ENCODE peak calls at places on chromosome 6, in four cellular contexts. G is stomach, Z is tibial nerve, X is heart left ventricle. W is an unnamed sample.

GRCh38 chr6:105326216-105326615 is 76.7 kb downstream of the PREP start:
- DNase-seq in Z (peak), X (no peak), G (peak), W (no peak)

GRCh38 chr6:34352305-34352937 is 40.0 kb downstream of the NUDT3 start:
- DNase-seq in G (no peak), Z (no peak), X (no peak), W (no peak)

GRCh38 chr6:36056178-36056577 is 28.6 kb downstream of the MAPK14 start:
- DNase-seq in G (no peak), X (no peak), Z (no peak), W (no peak)

GRCh38 chr6:165835410-165835851 is 172.4 kb upstream of the PDE10A start:
- DNase-seq in Z (no peak), G (peak), X (peak), W (no peak)

GRCh38 chr6:89352329-89353117 is at the start of gene UBE2J1:
- DNase-seq in G (peak), X (peak), Z (peak), W (peak)

GRCh38 chr6:113995632-113996031 is 24.7 kb upstream of the HDAC2 start:
- DNase-seq in Z (peak), G (no peak), X (no peak), W (no peak)

GRCh38 chr6:13803581-13803980 is 10.8 kb downstream of the MCUR1 start:
- DNase-seq in G (no peak), X (no peak), Z (no peak), W (no peak)

GRCh38 chr6:93713974-93714373 is 294.6 kb upstream of the EPHA7 start:
- DNase-seq in X (no peak), G (no peak), Z (no peak), W (no peak)

GRCh38 chr6:135191508-135192255 is 10.6 kb downstream of the MYB start:
- DNase-seq in Z (no peak), X (no peak), G (no peak), W (peak)

GRCh38 chr6:75334266-75335040 is 49.9 kb upstream of the TMEM30A start:
- DNase-seq in X (no peak), G (no peak), Z (no peak), W (no peak)

GRCh38 chr6:25016311-25016710 is 80.6 kb upstream of the RIPOR2 start:
- DNase-seq in X (no peak), G (no peak), Z (no peak), W (no peak)

GRCh38 chr6:54134934-54135333 is 23.7 kb downstream of the MLIP start:
- DNase-seq in Z (no peak), G (no peak), X (no peak), W (no peak)

GRCh38 chr6:136378888-136379287 is 89.2 kb upstream of the BCLAF1 start:
- DNase-seq in Z (no peak), X (no peak), G (no peak), W (no peak)

GRCh38 chr6:118283759-118284158 is 264.3 kb upstream of the PLN start:
- DNase-seq in G (peak), Z (peak), X (no peak), W (peak)

GRCh38 chr6:100463685-100464161 is 998 bp downstream of the SIM1 start:
- DNase-seq in Z (no peak), X (no peak), G (no peak), W (no peak)

GRCh38 chr6:129882510-129883023 is 21.5 kb upstream of the TMEM244 start:
- DNase-seq in G (no peak), Z (no peak), X (no peak), W (no peak)

GRCh38 chr6:32885698-32886286 is 31.8 kb downstream of the PSMB9 start:
- DNase-seq in G (no peak), X (no peak), Z (no peak), W (peak)

GRCh38 chr6:120924214-120924613 is 410.1 kb downstream of the TBC1D32 start:
- DNase-seq in X (no peak), Z (no peak), G (no peak), W (no peak)

GRCh38 chr6:20572940-20573339 is 38.7 kb downstream of the CDKAL1 start:
- DNase-seq in Z (peak), X (no peak), G (no peak), W (no peak)

GRCh38 chr6:133549252-133549925 is 308.2 kb downstream of the EYA4 start:
- DNase-seq in X (no peak), G (no peak), Z (no peak), W (no peak)

GRCh38 chr6:292506-293184 is 358 bp downstream of the DUSP22 start:
- DNase-seq in Z (peak), G (peak), X (peak), W (no peak)

GRCh38 chr6:33750244-33750991 is 3.7 kb upstream of the IP6K3 start:
- DNase-seq in G (no peak), Z (no peak), X (no peak), W (no peak)

GRCh38 chr6:115908906-115909559 is 151.7 kb downstream of the FRK start:
- DNase-seq in G (no peak), Z (no peak), X (no peak), W (no peak)

GRCh38 chr6:49082611-49083010 is 380.4 kb downstream of the MMUT start:
- DNase-seq in G (no peak), Z (no peak), X (no peak), W (no peak)

GRCh38 chr6:36616888-36617521 is 22.8 kb downstream of the SRSF3 start:
- DNase-seq in Z (no peak), G (peak), X (peak), W (peak)

GRCh38 chr6:160141001-160141726 is 19.5 kb downstream of the SLC22A1 start:
- DNase-seq in X (no peak), G (no peak), Z (peak), W (no peak)

GRCh38 chr6:136506124-136506799 is 44.0 kb downstream of the MAP7 start:
- DNase-seq in Z (no peak), G (peak), X (no peak), W (no peak)

GRCh38 chr6:72861935-72862432 is 240.1 kb downstream of the KCNQ5 start:
- DNase-seq in X (peak), G (no peak), Z (no peak), W (no peak)

GRCh38 chr6:111794300-111794699 is 79.0 kb downstream of the FYN start:
- DNase-seq in Z (no peak), X (no peak), G (no peak), W (no peak)

GRCh38 chr6:115899883-115900282 is 160.8 kb downstream of the FRK start:
- DNase-seq in X (no peak), G (no peak), Z (no peak), W (no peak)

GRCh38 chr6:12569646-12570045 is 146.9 kb upstream of the PHACTR1 start:
- DNase-seq in G (no peak), Z (no peak), X (no peak), W (no peak)

DNA sequence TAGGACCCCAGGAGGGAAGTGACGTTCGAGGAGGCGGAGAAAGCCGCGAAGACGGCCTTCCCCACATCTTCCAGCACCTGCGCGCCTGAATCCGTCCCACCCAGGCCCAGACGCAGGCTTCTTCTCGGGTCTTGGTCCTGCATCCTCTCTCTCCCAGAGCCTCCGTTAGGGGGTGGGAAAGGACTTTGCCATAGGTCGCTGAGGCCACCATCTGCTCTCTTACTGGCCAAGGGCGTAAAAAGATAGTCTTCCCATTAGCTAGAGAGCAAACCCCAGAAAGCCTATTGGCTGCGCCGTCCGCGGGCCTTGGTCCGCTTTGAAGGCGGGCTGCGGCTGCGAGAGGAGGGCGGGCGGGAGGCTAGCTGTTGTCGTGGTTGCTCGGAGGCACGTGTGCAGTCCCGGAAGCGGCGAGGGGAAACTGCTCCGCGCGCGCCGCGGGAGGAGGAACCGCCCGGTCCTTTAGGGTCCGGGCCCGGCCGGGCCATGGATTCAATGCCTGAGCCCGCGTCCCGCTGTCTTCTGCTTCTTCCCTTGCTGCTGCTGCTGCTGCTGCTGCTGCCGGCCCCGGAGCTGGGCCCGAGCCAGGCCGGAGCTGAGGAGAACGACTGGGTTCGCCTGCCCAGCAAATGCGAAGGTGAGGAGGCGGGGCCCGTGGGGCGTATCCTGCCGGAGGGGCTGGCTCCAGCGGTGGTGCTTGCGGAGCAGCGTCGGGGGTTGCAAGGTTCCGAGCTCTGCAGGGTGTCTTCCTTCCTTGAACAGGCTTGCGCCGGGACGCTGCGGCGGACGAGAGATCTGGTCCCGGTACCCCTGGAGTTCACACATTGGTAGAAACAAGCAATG is at the start of gene CNPY3:
- DNase-seq in X (peak), G (peak), Z (peak), W (peak)
- TF ChIP-seq POLR2A in X (no peak), G (no peak), Z (no peak), W (peak)

GRCh38 chr6:151389640-151390275 is 1.6 kb downstream of the ZBTB2 start:
- DNase-seq in Z (peak), G (peak), X (peak), W (no peak)

GRCh38 chr6:151392429-151392828 is 1.1 kb upstream of the ZBTB2 start:
- DNase-seq in X (no peak), G (no peak), Z (no peak), W (peak)

GRCh38 chr6:151391471-151392428 is at the start of gene ZBTB2:
- DNase-seq in G (peak), Z (peak), X (peak), W (peak)

GRCh38 chr6:151390276-151391020 is 911 bp downstream of the ZBTB2 start:
- DNase-seq in G (peak), Z (peak), X (peak), W (peak)

GRCh38 chr6:151391021-151391470 is 313 bp downstream of the ZBTB2 start:
- DNase-seq in X (peak), G (peak), Z (peak), W (peak)
- TF ChIP-seq POLR2A in X (no peak), G (no peak), Z (no peak), W (no peak)

GRCh38 chr6:95578106-95578410 is 723 bp downstream of the MANEA start:
- DNase-seq in Z (no peak), X (no peak), G (no peak), W (peak)

GRCh38 chr6:95576218-95576617 is 1.1 kb upstream of the MANEA start:
- DNase-seq in X (no peak), Z (no peak), G (no peak), W (peak)

GRCh38 chr6:95576621-95577316 is 566 bp upstream of the MANEA start:
- DNase-seq in G (no peak), X (no peak), Z (no peak), W (peak)

GRCh38 chr6:95574811-95575210 is 2.5 kb upstream of the MANEA start:
- DNase-seq in X (no peak), G (no peak), Z (no peak), W (no peak)

GRCh38 chr6:95577317-95578105 is at the start of gene MANEA:
- DNase-seq in G (peak), Z (peak), X (peak), W (peak)
- TF ChIP-seq POLR2A in G (no peak), Z (peak), X (no peak), W (peak)

GRCh38 chr6:163580311-163581030 is 166.0 kb downstream of the QKI start:
- DNase-seq in Z (no peak), G (no peak), X (no peak), W (no peak)

GRCh38 chr6:163579880-163580295 is 165.4 kb downstream of the QKI start:
- DNase-seq in X (no peak), G (no peak), Z (no peak), W (peak)

GRCh38 chr6:163583558-163583957 is 169.0 kb downstream of the QKI start:
- DNase-seq in G (no peak), X (no peak), Z (no peak), W (no peak)

GRCh38 chr6:163577404-163577803 is 162.9 kb downstream of the QKI start:
- DNase-seq in G (no peak), Z (no peak), X (no peak), W (no peak)

DNA sequence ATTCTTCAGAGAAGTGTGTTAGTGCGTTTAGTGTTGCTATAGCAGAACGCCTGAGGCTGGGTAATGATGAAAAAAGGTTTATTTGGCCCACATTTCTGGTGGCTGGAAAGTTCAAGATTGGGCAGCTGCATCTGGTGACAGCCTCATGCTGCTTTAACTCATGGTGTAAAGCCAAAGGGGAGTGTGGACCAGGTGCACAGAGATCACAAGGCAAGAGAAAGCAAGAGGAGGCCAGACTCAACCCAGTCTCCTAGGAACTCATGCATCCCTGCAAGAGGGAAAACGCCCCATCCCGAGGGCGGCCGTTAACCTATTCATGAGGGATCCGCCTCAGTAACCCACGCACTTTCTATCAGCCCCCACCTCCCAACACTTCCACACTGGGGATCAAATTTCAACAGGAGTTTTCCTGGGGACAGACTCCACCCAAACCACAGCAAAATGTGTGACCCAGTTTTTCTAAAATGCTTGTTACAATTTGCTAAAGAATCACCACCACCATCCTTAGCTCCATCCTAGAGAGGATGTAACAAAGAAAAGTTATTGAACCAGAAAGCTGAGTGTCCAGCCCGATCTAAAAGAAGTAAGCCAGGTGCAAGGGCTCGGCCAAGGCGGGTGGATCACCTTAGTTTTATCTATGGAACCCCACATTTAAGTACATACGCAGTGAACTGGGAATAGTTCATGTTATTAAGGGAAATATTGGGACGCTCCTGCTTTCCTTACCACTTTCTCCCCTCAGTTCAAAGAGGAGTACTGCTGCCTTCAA is 164.8 kb downstream of the QKI start:
- DNase-seq in Z (no peak), G (no peak), X (no peak), W (peak)
- TF ChIP-seq POLR2A in Z (no peak), G (no peak), X (no peak), W (no peak)